ENCODE peak calls at places on chromosomes 7 and 10, in five cellular contexts. L is GM13976, O is AG09309, F is GM10248, R is esophagus muscularis mucosa. A is an unnamed sample.

GRCh38 chr7:109752068-109752467 is 1182.4 kb downstream of the DNAJB9 start:
- DNase-seq in L (no peak), O (no peak), F (no peak), R (no peak), A (no peak)

GRCh38 chr7:51067757-51068156 is 248.9 kb downstream of the COBL start:
- DNase-seq in L (peak; percentile 46), O (peak; percentile 46), F (peak; percentile 55), R (peak; percentile 92), A (no peak)

GRCh38 chr7:66205736-66206080 is 574 bp downstream of the TPST1 start:
- DNase-seq in L (no peak), O (no peak), F (no peak), R (no peak), A (no peak)

GRCh38 chr7:41188163-41189130 is 514.4 kb downstream of the INHBA start:
- DNase-seq in L (no peak), O (peak; percentile 81), F (no peak), R (no peak), A (no peak)

GRCh38 chr10:60430017-60430416 is 40.3 kb upstream of the ANK3 start:
- DNase-seq in L (no peak), O (peak; percentile 66), F (no peak), R (no peak), A (no peak)

GRCh38 chr7:151550601-151551286 is 31.0 kb upstream of the RHEB start:
- DNase-seq in L (no peak), O (no peak), F (no peak), R (no peak), A (peak; percentile 30)

GRCh38 chr10:31274310-31274709 is 44.7 kb upstream of the ZEB1 start:
- DNase-seq in L (no peak), O (no peak), F (no peak), R (no peak), A (no peak)

GRCh38 chr7:468681-469590 is 50.7 kb downstream of the PDGFA start:
- DNase-seq in L (no peak), O (peak; percentile 86), F (no peak), R (no peak), A (no peak)

GRCh38 chr10:67256984-67257383 is 331.1 kb downstream of the LRRTM3 start:
- DNase-seq in L (no peak), O (no peak), F (no peak), R (no peak), A (no peak)

DNA sequence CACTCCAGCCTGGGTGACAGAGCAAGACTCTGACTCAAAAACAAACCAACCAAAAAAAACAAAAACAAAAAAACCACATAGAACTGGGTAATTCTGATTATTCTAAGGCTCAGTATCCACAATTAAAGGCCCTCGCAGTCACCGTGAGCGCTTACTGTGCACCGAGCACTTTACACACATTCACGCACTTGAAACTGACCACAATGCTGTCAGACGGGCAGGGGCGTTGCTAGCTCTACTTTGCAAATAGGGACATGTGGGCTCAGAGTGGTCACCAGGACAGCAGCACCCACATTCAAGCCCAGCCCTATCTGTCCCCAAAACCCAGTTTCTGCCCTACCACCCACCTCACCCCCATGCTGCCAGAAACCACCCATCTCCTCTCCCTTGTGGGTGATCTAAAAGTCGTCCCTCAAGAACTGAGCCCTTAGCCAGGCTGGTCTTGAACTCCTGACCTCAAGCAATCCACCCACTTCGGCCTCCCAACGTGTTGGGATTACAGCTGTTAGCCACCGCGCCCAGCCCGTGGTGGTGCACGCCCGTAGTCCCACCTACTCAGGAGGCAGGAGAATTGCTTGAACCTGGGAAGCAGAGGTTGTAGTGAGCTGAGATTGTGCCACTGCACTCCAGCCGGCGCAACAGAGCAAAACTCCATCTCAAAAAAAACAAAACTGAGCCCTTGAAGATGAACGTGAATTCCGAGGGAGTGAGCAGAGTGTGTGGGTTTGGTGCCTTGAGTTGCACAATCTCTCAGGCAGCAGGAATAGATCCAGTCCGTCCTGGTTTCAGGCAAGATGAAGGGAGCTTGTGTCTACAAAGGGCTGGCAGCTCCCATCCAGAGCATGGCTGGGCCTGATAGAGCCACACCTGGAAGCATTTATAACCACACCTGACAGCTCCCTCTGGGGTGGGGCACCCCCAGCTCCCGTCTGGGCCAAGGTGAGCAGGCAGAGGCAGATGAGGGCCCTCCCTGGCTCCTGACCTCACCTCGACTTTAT is 5.4 kb upstream of the HSPB1 start:
- DNase-seq in L (no peak), O (peak; percentile 83), F (no peak), R (no peak), A (no peak)
- TF ChIP-seq CTCF in L (no peak), O (peak; percentile 10), F (no peak), R (no peak), A (no peak)

DNA sequence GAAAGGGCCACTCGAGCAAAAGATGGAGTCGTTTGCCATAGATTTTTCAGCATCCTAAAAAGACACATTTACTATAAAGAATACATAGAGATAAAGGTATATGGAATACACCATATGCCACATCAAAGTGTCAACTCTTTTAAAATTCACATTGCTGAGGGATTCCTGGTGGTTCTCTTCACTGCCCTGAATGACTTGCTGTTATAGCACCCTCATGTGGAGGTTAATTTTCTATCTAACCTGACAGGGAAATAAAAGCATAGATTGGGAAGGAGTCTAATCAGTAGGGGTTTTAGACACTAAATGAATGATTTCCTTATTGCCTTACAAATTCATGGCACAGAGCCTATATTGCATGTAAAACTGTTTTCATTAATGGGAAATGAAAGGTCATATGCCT is 25.9 kb downstream of the DNAH11 start:
- DNase-seq in L (no peak), O (no peak), F (no peak), R (no peak), A (no peak)
- TF ChIP-seq CTCF in L (peak; percentile 27), O (no peak), F (peak; percentile 51), R (peak; percentile 11), A (peak; percentile 34)

GRCh38 chr10:58627392-58627791 is 114.7 kb downstream of the BICC1 start:
- DNase-seq in L (no peak), O (no peak), F (no peak), R (no peak), A (no peak)
- TF ChIP-seq CTCF in L (no peak), O (no peak), F (no peak), R (no peak), A (no peak)

GRCh38 chr10:66218981-66219587 is 706.8 kb upstream of the LRRTM3 start:
- DNase-seq in L (no peak), O (no peak), F (no peak), R (no peak), A (no peak)

GRCh38 chr10:66218258-66218657 is 707.6 kb upstream of the LRRTM3 start:
- DNase-seq in L (no peak), O (no peak), F (no peak), R (no peak), A (no peak)

GRCh38 chr10:66209025-66209424 is 716.8 kb upstream of the LRRTM3 start:
- DNase-seq in L (no peak), O (no peak), F (no peak), R (no peak), A (no peak)

GRCh38 chr10:66215921-66216320 is 709.9 kb upstream of the LRRTM3 start:
- DNase-seq in L (no peak), O (no peak), F (no peak), R (no peak), A (no peak)

GRCh38 chr10:66215005-66215404 is 710.8 kb upstream of the LRRTM3 start:
- DNase-seq in L (peak; percentile 3), O (no peak), F (no peak), R (no peak), A (no peak)
- TF ChIP-seq CTCF in L (no peak), O (no peak), F (no peak), R (no peak), A (no peak)

GRCh38 chr7:33836797-33837355 is 68.5 kb upstream of the BMPER start:
- DNase-seq in L (no peak), O (no peak), F (no peak), R (no peak), A (no peak)
- TF ChIP-seq CTCF in L (no peak), O (peak; percentile 19), F (peak; percentile 23), R (no peak), A (peak; percentile 24)